ENCODE peak calls at places on chromosomes 2 and 18, in eight cellular contexts. F is gastrocnemius medialis, G is spleen, E is HCT116, A is heart left ventricle, L is GM12878, Z is endothelial cell of umbilical vein, K is adrenal gland. X is an unnamed sample.
A peak's percentile ranks its signal among the peaks of the same experiment; 100 is the strongest.

GRCh38 chr2:131413148-131413747 is 49.3 kb upstream of the RAB6D start:
- DNase-seq in A (no peak), K (no peak), F (no peak), E (peak; percentile 49), Z (peak; percentile 79), L (peak; percentile 15), G (no peak), X (no peak)

GRCh38 chr2:160869411-160869810 is 290.8 kb upstream of the TANK start:
- DNase-seq in F (peak; percentile 18), E (no peak), G (no peak), K (no peak), A (no peak), Z (no peak), L (no peak), X (no peak)

GRCh38 chr18:12248926-12249720 is 5.0 kb upstream of the CIDEA start:
- DNase-seq in F (no peak), Z (no peak), L (no peak), E (no peak), G (peak; percentile 31), A (no peak), K (no peak), X (no peak)

GRCh38 chr2:233422050-233422639 is 67.9 kb downstream of the DGKD start:
- DNase-seq in E (no peak), G (peak; percentile 93), A (no peak), L (peak; percentile 66), Z (no peak), K (no peak), F (peak; percentile 92), X (peak; percentile 92)

GRCh38 chr18:14978962-14979535 is 231.1 kb downstream of the ANKRD30B start:
- DNase-seq in Z (peak; percentile 6), K (no peak), A (no peak), L (no peak), E (no peak), G (no peak), F (no peak), X (no peak)

GRCh38 chr2:151102196-151102692 is 159.4 kb downstream of the RBM43 start:
- DNase-seq in L (no peak), A (no peak), G (no peak), F (no peak), E (no peak), K (no peak), Z (no peak), X (no peak)

GRCh38 chr2:172046866-172047265 is 38.4 kb upstream of the DLX1 start:
- DNase-seq in L (no peak), Z (no peak), E (no peak), G (no peak), K (no peak), A (no peak), F (no peak), X (no peak)

GRCh38 chr2:9722451-9722850 is 91.7 kb upstream of the YWHAQ start:
- DNase-seq in L (no peak), E (no peak), F (no peak), K (no peak), Z (no peak), A (no peak), G (no peak), X (no peak)

GRCh38 chr18:26040051-26040656 is 50.3 kb downstream of the SS18 start:
- DNase-seq in F (no peak), G (no peak), E (no peak), Z (peak; percentile 56), L (no peak), K (no peak), A (no peak), X (no peak)

GRCh38 chr2:166625670-166626069 is 131.6 kb upstream of the SCN7A start:
- DNase-seq in E (no peak), G (no peak), K (no peak), A (no peak), L (no peak), F (no peak), Z (no peak), X (no peak)

GRCh38 chr2:145006957-145007672 is 487.2 kb upstream of the ZEB2 start:
- DNase-seq in K (no peak), Z (peak; percentile 91), A (peak; percentile 54), E (no peak), G (no peak), L (no peak), F (peak; percentile 4), X (no peak)

GRCh38 chr2:157194844-157195243 is 62.7 kb upstream of the GALNT5 start:
- DNase-seq in F (no peak), K (no peak), G (no peak), L (no peak), E (no peak), Z (no peak), A (no peak), X (no peak)

GRCh38 chr2:104872034-104872865 is 18.3 kb downstream of the POU3F3 start:
- DNase-seq in E (no peak), G (peak; percentile 73), L (no peak), K (no peak), A (no peak), F (no peak), Z (no peak), X (no peak)

GRCh38 chr2:180124273-180124881 is 117.3 kb upstream of the CWC22 start:
- DNase-seq in F (no peak), K (no peak), L (peak; percentile 4), E (peak; percentile 51), A (no peak), Z (peak; percentile 54), G (no peak), X (no peak)

GRCh38 chr2:38098351-38099095 is 22.6 kb upstream of the CYP1B1 start:
- DNase-seq in Z (no peak), G (no peak), L (no peak), F (no peak), E (no peak), A (peak; percentile 39), K (no peak), X (no peak)

GRCh38 chr18:35393716-35394115 is 16.6 kb upstream of the ZNF396 start:
- DNase-seq in A (no peak), G (no peak), Z (no peak), K (no peak), E (no peak), L (no peak), F (no peak), X (no peak)

GRCh38 chr18:28606686-28607085 is 429.8 kb upstream of the CDH2 start:
- DNase-seq in K (no peak), Z (no peak), G (no peak), F (no peak), A (no peak), L (no peak), E (no peak), X (no peak)

GRCh38 chr2:9805435-9806297 is 37.6 kb upstream of the TAF1B start:
- DNase-seq in G (peak; percentile 43), K (no peak), L (no peak), F (no peak), E (no peak), A (no peak), Z (no peak), X (no peak)

GRCh38 chr2:164126960-164127359 is 391.2 kb upstream of the FIGN start:
- DNase-seq in A (no peak), Z (no peak), G (no peak), F (no peak), L (no peak), E (no peak), K (no peak), X (no peak)

GRCh38 chr18:23900979-23901378 is 113.6 kb upstream of the TTC39C start:
- DNase-seq in K (no peak), F (no peak), E (no peak), G (no peak), A (peak; percentile 24), L (no peak), Z (peak; percentile 94), X (no peak)

GRCh38 chr2:73611867-73612266 is 30.4 kb downstream of the NAT8 start:
- DNase-seq in L (no peak), E (no peak), F (no peak), A (no peak), Z (no peak), G (no peak), K (no peak), X (no peak)

GRCh38 chr2:174606336-174606735 is 8.7 kb upstream of the WIPF1 start:
- DNase-seq in F (peak; percentile 34), G (no peak), K (peak; percentile 42), E (no peak), Z (no peak), L (no peak), A (no peak), X (no peak)

GRCh38 chr2:2405780-2406179 is 74.7 kb upstream of the MYT1L start:
- DNase-seq in Z (no peak), A (no peak), F (no peak), E (no peak), G (no peak), K (no peak), L (no peak), X (no peak)
- H3K27ac ChIP-seq in Z (no peak overlapping the region), A (no peak overlapping the region), F (no peak overlapping the region), E (no peak overlapping the region), G (no peak overlapping the region), K (no peak overlapping the region), L (no peak overlapping the region), X (no peak overlapping the region)

DNA sequence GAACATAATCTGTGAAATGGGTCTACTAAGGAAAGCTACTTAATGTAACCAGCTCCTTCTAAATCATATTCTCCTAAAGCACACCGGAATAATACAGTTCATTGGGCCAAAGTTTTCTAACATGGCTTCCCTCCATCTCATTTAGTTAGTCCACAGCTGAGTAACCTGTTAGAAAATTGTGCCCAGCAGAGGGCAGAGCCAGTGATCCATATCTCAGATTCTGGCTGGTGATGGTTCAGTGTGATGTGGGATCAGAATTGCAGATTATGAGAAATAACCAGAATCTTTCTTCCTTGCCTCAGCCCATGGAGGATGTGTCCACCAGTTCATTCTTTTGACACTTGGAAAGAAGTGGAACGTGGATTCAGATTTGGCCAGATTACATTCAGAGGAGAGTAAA is 9.4 kb upstream of the CTLA4 start:
- DNase-seq in A (no peak), K (no peak), E (peak; percentile 3), F (no peak), G (no peak), Z (no peak), L (no peak), X (no peak)
- TF ChIP-seq CTCF in A (no peak), K (no peak), E (no peak), F (no peak), G (no peak), Z (no peak), L (no peak), X (no peak)

GRCh38 chr2:50564781-50565180 is 467.2 kb downstream of the NRXN1 start:
- DNase-seq in G (no peak), F (no peak), K (no peak), L (no peak), Z (no peak), A (no peak), E (no peak), X (no peak)
- TF ChIP-seq POLR2A in G (no peak), F (no peak), K (no peak), L (no peak), Z (no peak), A (no peak), E (no peak), X (no peak)

GRCh38 chr2:152445375-152445774 is 110.4 kb downstream of the FMNL2 start:
- DNase-seq in G (no peak), F (no peak), L (no peak), Z (no peak), E (no peak), K (no peak), A (no peak), X (no peak)
- H3K27ac ChIP-seq in G (no peak overlapping the region), F (peak overlapping the region; percentile 62), L (no peak overlapping the region), Z (no peak overlapping the region), E (no peak overlapping the region), K (peak overlapping the region; percentile 63), A (no peak overlapping the region), X (no peak overlapping the region)

X was measured in Peyer's patch.